ENCODE peak calls at places on chromosomes 1 and 21, in seven cellular contexts. U is CD8-positive, alpha-beta T cell; B is ovary; Y is sigmoid colon; Q is spleen; G is IMR-90; Z is heart left ventricle. H is an unnamed sample.
A peak's percentile ranks its signal among the peaks of the same experiment; 100 is the strongest.

GRCh38 chr21:20875741-20876140 is 122.5 kb upstream of the NCAM2 start:
- DNase-seq in Y (no peak), U (no peak), Z (no peak), B (no peak), Q (no peak), G (no peak), H (no peak)

GRCh38 chr1:177219458-177220390 is 49.0 kb downstream of the BRINP2 start:
- DNase-seq in G (no peak), Y (no peak), B (no peak), Q (no peak), Z (no peak), U (no peak), H (no peak)

GRCh38 chr1:66069976-66070375 is 277.3 kb downstream of the PDE4B start:
- DNase-seq in Z (no peak), B (no peak), G (no peak), U (no peak), Y (no peak), Q (no peak), H (no peak)

GRCh38 chr1:117632269-117633067 is 26.6 kb downstream of the TENT5C start:
- DNase-seq in Y (no peak), Z (no peak), U (no peak), G (no peak), Q (peak; percentile 30), B (no peak), H (no peak)

GRCh38 chr1:238652346-238652968 is 733.9 kb upstream of the CHRM3 start:
- DNase-seq in Y (no peak), Z (no peak), U (no peak), B (no peak), G (peak; percentile 87), Q (no peak), H (no peak)

GRCh38 chr1:204319027-204319426 is 40.7 kb downstream of the PLEKHA6 start:
- DNase-seq in G (peak; percentile 21), B (no peak), U (no peak), Q (no peak), Y (no peak), Z (no peak), H (no peak)

GRCh38 chr1:185556551-185556950 is 177.6 kb upstream of the HMCN1 start:
- DNase-seq in Z (no peak), Q (no peak), Y (no peak), G (no peak), B (no peak), U (no peak), H (no peak)

GRCh38 chr1:25780318-25781129 is 19.5 kb upstream of the SELENON start:
- DNase-seq in Q (no peak), Z (no peak), B (peak; percentile 63), G (peak; percentile 49), U (no peak), Y (no peak), H (no peak)

GRCh38 chr1:167720965-167721616 is 691 bp upstream of the MPZL1 start:
- DNase-seq in Q (no peak), Y (no peak), Z (peak; percentile 52), B (no peak), G (peak; percentile 68), U (no peak), H (no peak)

GRCh38 chr21:46650476-46651098 is 15.1 kb downstream of the PRMT2 start:
- DNase-seq in Y (no peak), Q (no peak), B (no peak), U (no peak), G (no peak), Z (peak; percentile 54), H (no peak)

GRCh38 chr1:108512239-108513071 is 47.4 kb upstream of the EEIG2 start:
- DNase-seq in Q (no peak), U (no peak), Z (no peak), B (no peak), G (peak; percentile 50), Y (no peak), H (no peak)

GRCh38 chr1:226943927-226944326 is 3.8 kb downstream of the COQ8A start:
- DNase-seq in B (no peak), U (no peak), Y (no peak), Z (no peak), Q (no peak), G (no peak), H (no peak)

GRCh38 chr1:961132-961652 is 808 bp downstream of the KLHL17 start:
- DNase-seq in B (no peak), U (no peak), Z (no peak), Q (no peak), G (no peak), Y (no peak), H (no peak)

GRCh38 chr1:156751724-156752481 is 428 bp upstream of the HDGF start:
- DNase-seq in G (peak; percentile 95), B (peak; percentile 97), Y (peak; percentile 99), Q (peak; percentile 100), Z (peak; percentile 98), U (peak; percentile 95), H (peak; percentile 98)

GRCh38 chr1:27391511-27392095 is 819 bp upstream of the GPR3 start:
- DNase-seq in Z (peak; percentile 83), B (no peak), Q (peak; percentile 75), U (no peak), G (peak; percentile 57), Y (peak; percentile 88), H (no peak)

GRCh38 chr1:178273707-178274410 is 180.0 kb downstream of the RASAL2 start:
- DNase-seq in B (no peak), Y (no peak), U (no peak), G (peak; percentile 52), Q (no peak), Z (no peak), H (no peak)

GRCh38 chr1:206905295-206906164 is 8.3 kb downstream of the IL24 start:
- DNase-seq in Q (peak; percentile 51), Y (no peak), G (peak; percentile 94), B (no peak), U (no peak), Z (no peak), H (no peak)

GRCh38 chr1:84936116-84936810 is 43.3 kb upstream of the LPAR3 start:
- DNase-seq in Y (no peak), B (no peak), Q (no peak), U (peak; percentile 21), Z (no peak), G (peak; percentile 72), H (no peak)

DNA sequence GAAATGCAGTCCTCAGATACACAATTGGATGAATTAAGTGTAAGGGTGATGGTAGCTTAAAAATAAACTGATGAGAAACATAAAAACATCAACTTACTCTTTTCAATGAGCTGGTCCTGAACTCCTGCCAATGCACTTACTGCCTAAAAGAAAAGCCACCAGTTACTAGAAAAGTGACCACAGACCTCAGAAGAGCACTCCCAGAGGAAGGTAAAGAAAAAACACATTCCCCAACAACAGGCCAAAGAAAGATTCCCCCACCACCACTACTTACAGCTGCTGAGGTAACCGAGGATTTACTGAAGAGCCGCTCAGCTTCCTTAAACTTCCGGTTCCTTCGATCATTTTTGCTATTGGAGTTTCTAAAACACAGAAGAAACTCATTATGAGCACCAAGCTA is 5.4 kb downstream of the MEAF6 start:
- DNase-seq in G (peak; percentile 51), Q (no peak), Y (no peak), Z (no peak), B (no peak), U (no peak), H (no peak)
- TF ChIP-seq CTCF in G (peak; percentile 21), Q (no peak), Y (no peak), Z (no peak), B (no peak), U (no peak), H (no peak)

GRCh38 chr1:53332833-53333232 is 5.0 kb upstream of the LRP8 start:
- DNase-seq in G (no peak), B (no peak), Q (peak; percentile 41), Z (no peak), Y (peak; percentile 37), U (no peak), H (peak; percentile 29)

GRCh38 chr1:53330819-53331218 is 2.9 kb upstream of the LRP8 start:
- DNase-seq in Z (no peak), Y (peak; percentile 51), Q (peak; percentile 76), G (no peak), U (no peak), B (peak; percentile 21), H (peak; percentile 62)

GRCh38 chr1:53334312-53334711 is 6.4 kb upstream of the LRP8 start:
- DNase-seq in B (no peak), G (no peak), U (no peak), Y (peak; percentile 36), Z (no peak), Q (peak; percentile 17), H (peak; percentile 59)

GRCh38 chr1:53331446-53332187 is 3.7 kb upstream of the LRP8 start:
- DNase-seq in B (peak; percentile 3), Y (peak; percentile 45), U (no peak), G (no peak), Q (peak; percentile 47), Z (no peak), H (peak; percentile 64)

DNA sequence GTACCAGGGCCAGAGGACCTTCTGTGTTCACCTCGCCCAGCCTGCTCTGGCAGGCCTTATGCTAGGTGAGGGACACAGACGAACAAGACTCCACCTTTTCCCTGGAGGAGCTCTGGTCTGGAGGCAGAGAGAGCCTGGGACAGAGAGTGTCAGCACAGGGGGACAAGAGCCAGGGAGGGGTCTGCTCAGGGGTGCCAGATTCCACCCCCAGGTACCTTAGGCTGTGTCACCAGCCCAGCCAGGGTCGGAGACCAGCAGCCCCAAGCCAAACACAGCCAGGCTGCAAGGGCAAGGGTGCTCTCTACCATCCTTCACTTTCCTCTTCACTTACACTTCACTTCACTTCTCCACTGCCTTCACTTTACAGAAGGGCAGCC is 4.3 kb upstream of the LRP8 start:
- DNase-seq in Y (peak; percentile 19), B (peak; percentile 16), G (no peak), U (no peak), Z (no peak), Q (peak; percentile 67), H (peak; percentile 35)
- TF ChIP-seq CTCF in Y (no peak), B (no peak), G (no peak), U (no peak), Z (no peak), Q (no peak), H (no peak)

GRCh38 chr1:218211241-218211640 is 73.9 kb upstream of the RRP15 start:
- DNase-seq in Q (no peak), Z (no peak), B (no peak), Y (no peak), G (peak; percentile 23), U (no peak), H (no peak)

GRCh38 chr1:218217040-218217439 is 68.1 kb upstream of the RRP15 start:
- DNase-seq in Q (no peak), B (no peak), Z (no peak), Y (no peak), G (no peak), U (no peak), H (no peak)
- TF ChIP-seq CTCF in Q (no peak), B (no peak), Z (no peak), Y (no peak), G (no peak), U (no peak), H (no peak)

GRCh38 chr1:50418600-50419109 is 4.6 kb downstream of the DMRTA2 start:
- DNase-seq in Q (no peak), U (no peak), B (no peak), Z (no peak), Y (no peak), G (no peak), H (no peak)

GRCh38 chr1:50419907-50420248 is 3.4 kb downstream of the DMRTA2 start:
- DNase-seq in Q (no peak), Z (no peak), U (no peak), G (no peak), Y (no peak), B (no peak), H (no peak)

GRCh38 chr1:50420283-50420682 is 3.0 kb downstream of the DMRTA2 start:
- DNase-seq in U (no peak), Q (no peak), Y (no peak), B (no peak), G (no peak), Z (no peak), H (no peak)

GRCh38 chr1:50417946-50418599 is 5.2 kb downstream of the DMRTA2 start:
- DNase-seq in Q (no peak), U (no peak), B (no peak), Z (no peak), Y (no peak), G (no peak), H (no peak)

GRCh38 chr1:50419192-50419906 is 3.9 kb downstream of the DMRTA2 start:
- DNase-seq in B (no peak), G (no peak), Y (no peak), Z (no peak), U (no peak), Q (no peak), H (no peak)
- TF ChIP-seq CTCF in B (no peak), G (no peak), Y (no peak), Z (no peak), U (no peak), Q (no peak), H (no peak)